ENCODE peak calls at places on chromosomes 6 and 20, in five cellular contexts. P is K562, G is HepG2, R is HCT116, K is GM12878. H is an unnamed sample. For H4K20me1, the result is how much of the 10 kb centered on the place peaks cover.

GRCh38 chr6:161366301-161366953 is 92.6 kb upstream of the AGPAT4 start:
- DNase-seq in P (no peak), G (no peak), R (no peak), K (no peak), H (no peak)

GRCh38 chr6:167426074-167426473 is 101.2 kb downstream of the TTLL2 start:
- DNase-seq in P (no peak), G (no peak), R (no peak), K (no peak), H (no peak)

GRCh38 chr6:62283828-62284411 is 2.1 kb downstream of the KHDRBS2 start:
- DNase-seq in P (no peak), G (peak), R (peak), K (no peak), H (no peak)

GRCh38 chr6:150280703-150281102 is 88.1 kb upstream of the IYD start:
- DNase-seq in P (no peak), G (no peak), R (no peak), K (no peak), H (no peak)

GRCh38 chr6:7707787-7708186 is 18.1 kb upstream of the BMP6 start:
- DNase-seq in P (no peak), G (no peak), R (no peak), K (no peak), H (no peak)

GRCh38 chr6:144460224-144461095 is 175.3 kb downstream of the UTRN start:
- DNase-seq in P (no peak), G (peak), R (no peak), K (peak), H (no peak)

GRCh38 chr20:11852801-11853200 is 64.9 kb upstream of the BTBD3 start:
- DNase-seq in P (no peak), G (no peak), R (no peak), K (no peak), H (no peak)

GRCh38 chr6:157442296-157442695 is 61.3 kb downstream of the ZDHHC14 start:
- DNase-seq in P (no peak), G (no peak), R (no peak), K (no peak), H (no peak)

GRCh38 chr6:113416166-113416565 is 441.0 kb upstream of the MARCKS start:
- DNase-seq in P (no peak), G (no peak), R (no peak), K (no peak), H (no peak)

GRCh38 chr20:64139200-64140081 is 24.8 kb upstream of the MYT1 start:
- DNase-seq in P (no peak), G (no peak), R (no peak), K (no peak), H (no peak)

GRCh38 chr6:37578104-37578503 is 78.4 kb upstream of the CCDC167 start:
- DNase-seq in P (no peak), G (no peak), R (no peak), K (no peak), H (no peak)

GRCh38 chr6:44590471-44590870 is 203.0 kb downstream of the CDC5L start:
- DNase-seq in P (no peak), G (no peak), R (no peak), K (no peak), H (no peak)

GRCh38 chr20:52958206-52958605 is 14.0 kb upstream of the TSHZ2 start:
- DNase-seq in P (no peak), G (no peak), R (no peak), K (no peak), H (no peak)

GRCh38 chr6:293185-294174 is 1.2 kb downstream of the DUSP22 start:
- DNase-seq in P (no peak), G (no peak), R (no peak), K (no peak), H (peak)

GRCh38 chr6:34246563-34247391 is 2.0 kb downstream of the SMIM29 start:
- DNase-seq in P (peak), G (peak), R (no peak), K (no peak), H (peak)

GRCh38 chr20:52192296-52193007 is 873 bp upstream of the ZFP64 start:
- DNase-seq in P (peak), G (peak), R (peak), K (peak), H (no peak)

GRCh38 chr20:45034436-45034835 is 66.5 kb downstream of the KCNS1 start:
- DNase-seq in P (no peak), G (no peak), R (no peak), K (no peak), H (no peak)

GRCh38 chr6:55943329-55943728 is 67.9 kb upstream of the BMP5 start:
- DNase-seq in P (no peak), G (no peak), R (no peak), K (no peak), H (no peak)

GRCh38 chr20:57387945-57388351 is 3.2 kb upstream of the RBM38 start:
- DNase-seq in P (no peak), G (no peak), R (no peak), K (no peak), H (no peak)

GRCh38 chr20:40176442-40176841 is 512.6 kb downstream of the MAFB start:
- DNase-seq in P (no peak), G (no peak), R (no peak), K (no peak), H (no peak)

GRCh38 chr6:2767327-2767985 is 2.3 kb downstream of the WRNIP1 start:
- DNase-seq in P (no peak), G (no peak), R (no peak), K (no peak), H (no peak)

GRCh38 chr20:10611357-10611756 is 62.4 kb downstream of the JAG1 start:
- DNase-seq in P (peak), G (peak), R (no peak), K (no peak), H (no peak)

DNA sequence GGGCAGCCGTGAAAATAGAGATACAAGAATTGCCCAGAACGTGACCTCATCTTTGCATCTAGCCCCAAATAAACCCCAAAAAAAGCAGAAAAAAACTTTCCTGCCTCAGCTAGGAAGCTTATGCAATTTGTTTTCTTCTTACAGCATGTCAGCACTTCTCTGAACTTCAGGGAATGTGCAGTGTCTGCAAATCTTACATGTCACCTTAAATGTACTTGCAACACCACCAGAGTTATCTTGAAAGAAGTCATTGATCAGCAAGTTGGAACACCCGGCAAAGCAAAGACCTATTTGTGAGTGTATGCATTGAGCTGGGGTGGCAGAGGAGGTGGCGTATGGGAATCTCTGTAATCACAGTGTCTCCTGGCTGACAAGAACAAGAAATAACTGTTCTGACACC is 123.4 kb downstream of the PKHD1 start:
- DNase-seq in P (no peak), G (no peak), R (no peak), K (no peak), H (no peak)
- TF ChIP-seq ZNF274 in P (no peak), G (no peak), R (no peak), K (no peak), H (no peak)

GRCh38 chr20:35635652-35636051 is 20.0 kb downstream of the SPAG4 start:
- DNase-seq in P (no peak), G (peak), R (no peak), K (no peak), H (peak)

GRCh38 chr20:35641743-35642142 is 23.0 kb downstream of the CPNE1 start:
- DNase-seq in P (no peak), G (no peak), R (no peak), K (no peak), H (no peak)

GRCh38 chr20:35636095-35636494 is 20.5 kb downstream of the SPAG4 start:
- DNase-seq in P (no peak), G (peak), R (no peak), K (no peak), H (peak)

GRCh38 chr20:35640724-35641123 is 24.0 kb downstream of the CPNE1 start:
- DNase-seq in P (no peak), G (no peak), R (no peak), K (no peak), H (no peak)

GRCh38 chr20:35637266-35637665 is 21.6 kb downstream of the SPAG4 start:
- DNase-seq in P (no peak), G (no peak), R (no peak), K (no peak), H (no peak)
- H4K20me1 ChIP-seq in P (under half), G (under half), R (under half), K (under half), H (under half)

GRCh38 chr20:37387519-37388269 is 41.8 kb downstream of the SRC start:
- DNase-seq in P (no peak), G (no peak), R (no peak), K (no peak), H (no peak)
- TF ChIP-seq SP1 in P (no peak), G (no peak), R (no peak), K (no peak), H (no peak)

GRCh38 chr6:117275205-117275604 is 9.8 kb downstream of the VGLL2 start:
- DNase-seq in P (no peak), G (no peak), R (no peak), K (no peak), H (no peak)

GRCh38 chr6:117272886-117273285 is 7.5 kb downstream of the VGLL2 start:
- DNase-seq in P (no peak), G (no peak), R (no peak), K (no peak), H (no peak)

GRCh38 chr6:117280922-117281321 is 15.6 kb downstream of the VGLL2 start:
- DNase-seq in P (peak), G (peak), R (peak), K (no peak), H (no peak)

GRCh38 chr6:117275711-117276110 is 10.4 kb downstream of the VGLL2 start:
- DNase-seq in P (no peak), G (no peak), R (no peak), K (no peak), H (no peak)

GRCh38 chr6:117276778-117277177 is 11.4 kb downstream of the VGLL2 start:
- DNase-seq in P (no peak), G (no peak), R (no peak), K (no peak), H (no peak)
- TF ChIP-seq ZNF274 in P (no peak), G (no peak), R (no peak), K (no peak), H (no peak)

GRCh38 chr6:35247642-35248231 is 11.8 kb upstream of the ZNF76 start:
- DNase-seq in P (peak), G (no peak), R (no peak), K (peak), H (no peak)
- H4K20me1 ChIP-seq in P (under half), G (under half), R (under half), K (under half), H (under half)

GRCh38 chr6:11317885-11318771 is 85.7 kb upstream of the NEDD9 start:
- DNase-seq in P (no peak), G (peak), R (peak), K (no peak), H (no peak)
- TF ChIP-seq SP1 in P (no peak), G (no peak), R (no peak), K (no peak), H (no peak)

GRCh38 chr20:61597996-61598395 is 345.9 kb downstream of the CDH4 start:
- DNase-seq in P (no peak), G (no peak), R (no peak), K (no peak), H (no peak)
- TF ChIP-seq ZNF274 in P (no peak), G (no peak), R (no peak), K (no peak), H (no peak)

GRCh38 chr6:170293881-170294755 is 3.2 kb upstream of the DLL1 start:
- DNase-seq in P (no peak), G (no peak), R (no peak), K (no peak), H (no peak)
- H4K20me1 ChIP-seq in P (under half), G (under half), R (under half), K (under half), H (under half)

DNA sequence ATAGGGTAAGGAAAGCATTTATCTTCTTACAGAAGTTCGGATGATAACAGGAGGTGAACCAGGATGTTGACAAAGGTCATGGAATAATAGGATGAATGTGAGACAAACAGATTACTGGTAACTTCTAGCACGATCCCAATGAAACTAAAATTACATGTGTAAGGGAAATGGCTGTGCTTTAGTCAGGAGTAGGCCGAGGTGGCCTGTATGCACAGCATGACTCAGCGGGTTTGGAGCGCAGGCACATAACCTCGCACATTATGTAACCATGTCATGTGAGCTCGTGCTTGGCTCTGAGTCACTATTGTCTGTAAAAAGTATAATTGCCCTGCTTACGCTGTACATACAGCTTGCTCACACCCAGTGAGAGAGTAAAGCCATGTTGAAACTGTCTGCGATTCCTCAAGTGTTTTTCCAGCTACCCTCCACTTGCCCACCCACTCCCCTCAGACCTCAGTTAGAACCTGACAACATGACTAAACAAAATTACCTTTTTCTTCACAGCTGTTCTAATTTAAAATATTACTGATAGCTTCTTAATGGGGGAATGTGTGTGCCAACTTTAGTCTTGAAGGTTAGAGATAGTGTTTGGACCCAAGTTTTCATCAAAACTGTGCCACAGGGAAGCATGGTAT is 8.2 kb downstream of the CYB5R4 start:
- DNase-seq in P (peak), G (no peak), R (peak), K (no peak), H (no peak)
- TF ChIP-seq SP1 in P (no peak), G (no peak), R (no peak), K (no peak), H (no peak)

H was measured in H1.